ENCODE peak calls at places on chromosomes 1 and 21, in six cellular contexts. E, T, F, S, U and N are unnamed samples.

GRCh38 chr1:51168946-51169345 is 66.9 kb downstream of the C1orf185 start:
- DNase-seq in E (no peak), T (no peak), F (no peak), S (no peak), U (no peak), N (no peak)

GRCh38 chr1:227559926-227560325 is 3.4 kb upstream of the ZNF678 start:
- DNase-seq in E (no peak), T (no peak), F (no peak), S (no peak), U (no peak), N (no peak)

GRCh38 chr1:234173968-234174367 is 199.3 kb upstream of the COA6 start:
- DNase-seq in E (no peak), T (no peak), F (no peak), S (no peak), U (no peak), N (no peak)

GRCh38 chr1:160607051-160608032 is 28.0 kb upstream of the CD84 start:
- DNase-seq in E (peak), T (peak), F (peak), S (no peak), U (peak), N (peak)

GRCh38 chr1:90133133-90133532 is 138.2 kb downstream of the ZNF326 start:
- DNase-seq in E (no peak), T (peak), F (no peak), S (no peak), U (no peak), N (no peak)

GRCh38 chr1:61222240-61222639 is 139.9 kb downstream of the NFIA start:
- DNase-seq in E (no peak), T (no peak), F (no peak), S (no peak), U (no peak), N (no peak)

GRCh38 chr1:200090252-200091159 is 63.0 kb downstream of the NR5A2 start:
- DNase-seq in E (no peak), T (peak), F (peak), S (no peak), U (no peak), N (no peak)

GRCh38 chr1:175186371-175187160 is 6.0 kb downstream of the KIAA0040 start:
- DNase-seq in E (no peak), T (no peak), F (no peak), S (no peak), U (no peak), N (no peak)

GRCh38 chr1:83929184-83929583 is 69.7 kb downstream of the TTLL7 start:
- DNase-seq in E (no peak), T (no peak), F (no peak), S (no peak), U (no peak), N (no peak)

GRCh38 chr1:76998582-76999189 is 131.4 kb downstream of the ST6GALNAC5 start:
- DNase-seq in E (no peak), T (no peak), F (peak), S (no peak), U (no peak), N (peak)

GRCh38 chr1:174217787-174218574 is 58.7 kb downstream of the RABGAP1L start:
- DNase-seq in E (no peak), T (peak), F (peak), S (no peak), U (no peak), N (no peak)

GRCh38 chr1:13945856-13946255 is 245.9 kb downstream of the PRDM2 start:
- DNase-seq in E (no peak), T (no peak), F (no peak), S (no peak), U (no peak), N (no peak)

GRCh38 chr1:156504062-156504813 is 3.7 kb upstream of the MEF2D start:
- DNase-seq in E (no peak), T (peak), F (no peak), S (no peak), U (peak), N (no peak)

GRCh38 chr1:207336559-207337467 is 15.3 kb downstream of the CD55 start:
- DNase-seq in E (no peak), T (peak), F (peak), S (no peak), U (no peak), N (no peak)

GRCh38 chr1:153355445-153356071 is 2.1 kb upstream of the S100A9 start:
- DNase-seq in E (peak), T (peak), F (peak), S (no peak), U (peak), N (peak)

GRCh38 chr1:181113061-181113695 is 24.7 kb downstream of the IER5 start:
- DNase-seq in E (no peak), T (no peak), F (peak), S (no peak), U (no peak), N (peak)

GRCh38 chr1:99964806-99965205 is 5.0 kb upstream of the SLC35A3 start:
- DNase-seq in E (no peak), T (no peak), F (no peak), S (no peak), U (no peak), N (no peak)

GRCh38 chr1:80566867-80567266 is 1233.9 kb upstream of the ADGRL2 start:
- DNase-seq in E (no peak), T (no peak), F (no peak), S (no peak), U (no peak), N (no peak)

GRCh38 chr21:34826818-34827217 is 158.0 kb downstream of the CLIC6 start:
- DNase-seq in E (no peak), T (peak), F (no peak), S (no peak), U (no peak), N (no peak)

GRCh38 chr1:52588027-52588426 is 14.1 kb upstream of the GPX7 start:
- DNase-seq in E (no peak), T (no peak), F (no peak), S (no peak), U (no peak), N (no peak)

GRCh38 chr1:153652795-153653507 is 5.6 kb upstream of the SNAPIN start:
- DNase-seq in E (no peak), T (no peak), F (no peak), S (no peak), U (no peak), N (no peak)

GRCh38 chr1:59759156-59759925 is 55.4 kb upstream of the HOOK1 start:
- DNase-seq in E (peak), T (peak), F (peak), S (peak), U (peak), N (peak)

GRCh38 chr1:14404847-14405246 is 193.6 kb upstream of the KAZN start:
- DNase-seq in E (no peak), T (no peak), F (no peak), S (no peak), U (no peak), N (no peak)

GRCh38 chr1:119040906-119041305 is 52.8 kb upstream of the TBX15 start:
- DNase-seq in E (no peak), T (no peak), F (no peak), S (peak), U (peak), N (no peak)

GRCh38 chr1:159988006-159988405 is 34.0 kb upstream of the SLAMF9 start:
- DNase-seq in E (no peak), T (no peak), F (no peak), S (no peak), U (no peak), N (no peak)

GRCh38 chr1:182995894-182996293 is 27.3 kb upstream of the LAMC1 start:
- DNase-seq in E (no peak), T (peak), F (no peak), S (no peak), U (no peak), N (no peak)

GRCh38 chr1:119686661-119687060 is 25.1 kb upstream of the PHGDH start:
- DNase-seq in E (peak), T (no peak), F (no peak), S (no peak), U (peak), N (no peak)

GRCh38 chr1:236002572-236002971 is 62.3 kb downstream of the NID1 start:
- DNase-seq in E (no peak), T (no peak), F (no peak), S (no peak), U (no peak), N (no peak)

GRCh38 chr1:227894306-227894721 is 53.4 kb downstream of the WNT9A start:
- DNase-seq in E (no peak), T (no peak), F (no peak), S (no peak), U (no peak), N (no peak)

GRCh38 chr1:205355054-205355453 is 1.7 kb downstream of the KLHDC8A start:
- DNase-seq in E (no peak), T (no peak), F (no peak), S (peak), U (no peak), N (no peak)

GRCh38 chr1:18907021-18907913 is 4.9 kb upstream of the ALDH4A1 start:
- DNase-seq in E (peak), T (peak), F (peak), S (peak), U (peak), N (peak)

GRCh38 chr1:169584483-169585144 is 1.7 kb downstream of the F5 start:
- DNase-seq in E (no peak), T (peak), F (no peak), S (no peak), U (no peak), N (no peak)

GRCh38 chr1:246786606-246787238 is 62.5 kb downstream of the SCCPDH start:
- DNase-seq in E (no peak), T (no peak), F (no peak), S (no peak), U (no peak), N (no peak)

GRCh38 chr1:214843281-214843680 is 239.3 kb upstream of the KCNK2 start:
- DNase-seq in E (no peak), T (no peak), F (no peak), S (no peak), U (no peak), N (no peak)

GRCh38 chr1:243391355-243391754 is 135.5 kb downstream of the SDCCAG8 start:
- DNase-seq in E (no peak), T (no peak), F (no peak), S (no peak), U (no peak), N (no peak)

GRCh38 chr1:28518000-28518744 is 12.3 kb downstream of the RCC1 start:
- DNase-seq in E (peak), T (peak), F (peak), S (peak), U (peak), N (peak)
- TF ChIP-seq POLR2A in E (peak), T (peak), F (peak), S (peak), U (peak), N (peak)

GRCh38 chr1:32066489-32066873 is 6.3 kb upstream of the TMEM39B start:
- DNase-seq in E (peak), T (peak), F (no peak), S (peak), U (peak), N (no peak)
- TF ChIP-seq POLR2A in E (no peak), T (no peak), F (no peak), S (no peak), U (no peak), N (no peak)

GRCh38 chr1:12616709-12617373 is 1.2 kb downstream of the DHRS3 start:
- DNase-seq in E (no peak), T (peak), F (no peak), S (no peak), U (peak), N (no peak)
- TF ChIP-seq POLR2A in E (no peak), T (no peak), F (peak), S (no peak), U (no peak), N (no peak)

GRCh38 chr1:240613353-240614142 is 1.6 kb upstream of the GREM2 start:
- DNase-seq in E (no peak), T (peak), F (no peak), S (no peak), U (no peak), N (no peak)

GRCh38 chr1:240609527-240610060 is 2.4 kb downstream of the GREM2 start:
- DNase-seq in E (no peak), T (no peak), F (no peak), S (no peak), U (no peak), N (no peak)

GRCh38 chr1:240611228-240611618 is 732 bp downstream of the GREM2 start:
- DNase-seq in E (no peak), T (no peak), F (no peak), S (no peak), U (no peak), N (no peak)

GRCh38 chr1:240612811-240613210 is 856 bp upstream of the GREM2 start:
- DNase-seq in E (no peak), T (no peak), F (no peak), S (no peak), U (no peak), N (no peak)

GRCh38 chr1:240611619-240612490 is at the start of gene GREM2:
- DNase-seq in E (peak), T (peak), F (peak), S (peak), U (peak), N (peak)
- TF ChIP-seq POLR2A in E (no peak), T (no peak), F (no peak), S (no peak), U (no peak), N (no peak)

DNA sequence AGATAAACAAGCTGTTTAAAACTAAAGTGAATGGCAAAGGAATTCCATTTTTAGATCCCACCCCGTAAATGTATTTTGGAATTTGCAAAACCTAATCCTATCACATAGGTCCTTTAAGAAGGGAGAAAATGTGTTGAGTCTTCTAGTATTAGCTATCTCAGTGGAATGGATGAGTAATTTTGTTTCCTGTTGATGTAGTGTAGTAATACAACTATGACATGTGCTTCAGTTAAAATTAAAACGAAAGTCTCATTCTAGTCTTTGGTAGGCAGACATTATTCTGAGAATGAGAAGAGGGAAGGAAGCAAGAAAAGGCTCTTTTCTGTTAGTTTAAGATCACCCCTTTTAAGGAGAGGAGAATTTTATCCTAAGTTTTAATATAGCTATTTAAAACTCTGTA is 265.9 kb upstream of the C1orf105 start:
- DNase-seq in E (no peak), T (no peak), F (peak), S (no peak), U (no peak), N (peak)
- TF ChIP-seq POLR2A in E (no peak), T (no peak), F (no peak), S (no peak), U (no peak), N (no peak)

GRCh38 chr1:150615346-150616201 is 13.8 kb downstream of the ENSA start:
- DNase-seq in E (no peak), T (peak), F (no peak), S (no peak), U (no peak), N (no peak)
- TF ChIP-seq POLR2A in E (no peak), T (no peak), F (no peak), S (no peak), U (no peak), N (no peak)

DNA sequence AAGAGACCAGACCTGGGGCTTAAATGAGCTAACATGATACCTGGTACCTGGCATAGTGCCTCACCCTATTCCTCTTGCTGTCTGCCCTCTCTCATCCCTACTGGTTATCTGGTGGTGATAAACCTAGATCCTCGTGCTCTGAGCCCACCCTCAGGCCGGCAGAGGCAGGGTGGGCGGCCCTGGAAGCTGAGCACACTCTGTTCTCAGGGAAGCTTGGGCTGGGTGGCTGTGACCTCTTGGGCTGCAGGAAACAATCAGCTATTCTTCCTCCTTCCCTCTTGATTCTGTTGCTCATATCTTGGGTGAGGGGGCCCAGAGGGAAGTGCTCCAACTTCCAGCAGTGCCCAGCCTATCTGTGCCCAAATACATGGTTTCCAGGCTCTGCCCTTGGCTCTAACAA is 42.0 kb downstream of the SDC3 start:
- DNase-seq in E (no peak), T (no peak), F (no peak), S (no peak), U (no peak), N (no peak)
- TF ChIP-seq POLR2A in E (no peak), T (no peak), F (no peak), S (no peak), U (no peak), N (no peak)

DNA sequence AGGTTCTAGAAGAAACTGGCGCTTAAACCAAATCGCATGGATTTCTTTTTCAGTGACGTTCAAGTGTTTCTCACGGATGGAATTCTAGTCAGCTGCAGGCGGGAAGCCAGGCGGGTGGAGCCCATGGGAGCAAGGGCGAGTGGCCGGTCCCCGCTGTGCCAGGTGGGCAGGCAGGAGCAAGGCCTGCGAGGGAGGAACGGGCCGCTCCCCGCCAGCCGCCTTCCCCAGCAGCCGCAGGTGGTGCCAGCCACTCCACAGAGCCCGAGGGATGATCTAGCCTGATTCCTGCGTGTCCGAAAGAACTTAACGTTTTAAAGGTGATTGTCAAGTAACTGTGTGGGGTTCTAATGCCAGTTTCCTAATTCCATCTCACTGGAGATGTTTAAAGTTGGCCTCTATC is 9.1 kb downstream of the PEX10 start:
- DNase-seq in E (no peak), T (no peak), F (no peak), S (no peak), U (no peak), N (no peak)
- TF ChIP-seq POLR2A in E (no peak), T (no peak), F (no peak), S (no peak), U (no peak), N (no peak)

DNA sequence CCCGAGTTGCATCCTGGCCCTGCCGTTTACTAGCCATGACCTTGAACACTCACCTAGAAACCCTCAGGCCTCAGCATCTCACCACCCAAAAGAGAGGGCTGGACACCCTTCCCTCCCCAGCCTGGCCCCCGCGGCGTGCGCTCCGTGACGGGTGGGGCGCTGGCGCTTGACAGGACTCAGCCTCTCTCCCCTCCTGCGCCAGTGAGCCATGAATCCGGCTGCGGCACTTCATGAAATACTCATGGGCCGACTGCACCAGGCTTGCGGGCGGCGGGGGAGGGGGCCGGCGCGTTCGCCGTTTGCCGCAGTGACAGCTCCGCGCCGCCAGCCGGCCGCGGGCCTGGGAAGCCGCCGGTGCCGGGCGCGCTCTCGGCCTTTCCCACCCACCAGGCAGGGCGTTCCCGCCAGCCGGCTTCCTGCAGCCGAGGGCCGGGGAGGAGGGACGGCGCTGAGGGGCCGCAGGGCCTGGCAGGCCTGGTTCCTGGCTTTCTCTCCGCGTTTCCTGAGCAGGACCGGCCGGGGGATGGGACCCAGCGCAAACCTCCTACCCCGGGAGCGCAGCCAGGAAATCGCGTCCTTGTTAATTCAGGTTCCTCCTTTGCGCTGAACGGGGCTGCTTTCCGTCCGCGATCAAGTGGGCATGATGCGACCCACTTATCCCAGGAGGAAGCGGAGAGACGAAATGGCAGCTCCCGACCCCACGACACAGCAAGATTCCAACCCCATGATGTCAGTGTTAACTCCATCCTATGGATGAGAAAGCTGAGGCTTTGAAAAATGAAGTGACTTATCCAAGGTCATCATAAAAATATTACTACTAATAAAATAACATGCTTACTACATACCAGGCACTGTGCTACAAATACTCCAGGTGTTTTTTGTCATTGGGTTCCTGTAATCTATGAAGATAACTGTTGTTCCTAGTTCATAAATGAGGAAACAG is 9.1 kb upstream of the LUZP1 start:
- DNase-seq in E (peak), T (peak), F (no peak), S (peak), U (peak), N (peak)
- TF ChIP-seq POLR2A in E (peak), T (no peak), F (no peak), S (no peak), U (peak), N (peak)

DNA sequence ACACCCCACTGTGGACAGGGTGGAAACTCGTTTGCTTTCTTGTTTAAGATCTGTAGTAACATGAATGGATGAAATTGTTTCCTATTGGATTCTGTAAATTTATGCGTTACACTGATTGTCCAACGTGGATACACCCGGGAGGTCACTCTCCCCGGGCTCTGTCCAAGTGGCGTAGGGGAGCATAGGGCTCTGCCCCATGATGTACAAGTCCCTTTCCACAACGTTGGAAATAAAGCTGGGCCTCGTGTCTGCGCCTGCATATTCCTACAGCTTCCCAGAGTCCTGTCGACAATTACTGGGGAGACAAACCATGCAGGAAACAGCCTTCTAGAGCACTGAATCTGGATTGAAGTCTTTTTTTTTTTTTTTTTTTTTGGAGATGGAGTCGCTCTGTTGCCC is 1.4 kb downstream of the RCC1 start:
- DNase-seq in E (no peak), T (peak), F (no peak), S (no peak), U (peak), N (no peak)
- TF ChIP-seq POLR2A in E (no peak), T (no peak), F (no peak), S (no peak), U (no peak), N (no peak)